ENCODE peak calls at places on chromosomes 7 and 10, in four cellular contexts. U, F, Z and Q are unnamed samples.

GRCh38 chr10:102988404-102989314 is 70.6 kb downstream of the CNNM2 start:
- DNase-seq in Z (peak; percentile 61), F (no peak), U (peak; percentile 97), Q (no peak)

GRCh38 chr7:158409120-158409519 is 178.5 kb downstream of the PTPRN2 start:
- DNase-seq in U (no peak), Z (no peak), F (no peak), Q (no peak)

GRCh38 chr10:29748109-29748650 is 113.4 kb upstream of the SVIL start:
- DNase-seq in F (no peak), U (no peak), Z (no peak), Q (no peak)

GRCh38 chr10:132065491-132066105 is at the start of gene JAKMIP3:
- DNase-seq in Z (no peak), F (peak; percentile 64), U (peak; percentile 72), Q (no peak)

GRCh38 chr10:34200355-34200901 is 614.7 kb downstream of the PARD3 start:
- DNase-seq in F (no peak), U (no peak), Z (no peak), Q (no peak)

GRCh38 chr7:66883716-66884115 is 37.3 kb upstream of the TMEM248 start:
- DNase-seq in F (no peak), U (no peak), Z (no peak), Q (no peak)

GRCh38 chr7:12888727-12889126 is 201.3 kb downstream of the ARL4A start:
- DNase-seq in F (no peak), Z (no peak), U (no peak), Q (no peak)

GRCh38 chr7:159310457-159311171 is 165.9 kb upstream of the VIPR2 start:
- DNase-seq in Z (peak; percentile 24), U (peak; percentile 83), F (no peak), Q (no peak)

GRCh38 chr10:34288634-34289033 is 526.5 kb downstream of the PARD3 start:
- DNase-seq in F (no peak), Z (no peak), U (no peak), Q (no peak)

GRCh38 chr7:47611045-47611511 is 29.2 kb upstream of the TNS3 start:
- DNase-seq in F (no peak), Z (no peak), U (peak; percentile 68), Q (no peak)

GRCh38 chr10:84685047-84685660 is 356.8 kb downstream of the CCSER2 start:
- DNase-seq in U (no peak), Z (no peak), F (no peak), Q (no peak)

GRCh38 chr10:4331150-4331549 is 494.9 kb upstream of the AKR1E2 start:
- DNase-seq in U (no peak), F (no peak), Z (no peak), Q (no peak)

GRCh38 chr7:27339478-27339877 is 96.9 kb downstream of the EVX1 start:
- DNase-seq in F (no peak), U (no peak), Z (no peak), Q (no peak)

GRCh38 chr10:3486346-3487065 is 298.5 kb downstream of the KLF6 start:
- DNase-seq in U (peak; percentile 20), F (peak; percentile 83), Z (no peak), Q (no peak)

GRCh38 chr10:132195366-132196075 is 8.8 kb downstream of the DPYSL4 start:
- DNase-seq in U (no peak), F (no peak), Z (no peak), Q (no peak)

GRCh38 chr10:115624448-115624847 is 531.3 kb downstream of the ATRNL1 start:
- DNase-seq in Z (no peak), F (no peak), U (peak; percentile 3), Q (no peak)

GRCh38 chr10:114356786-114357588 is 47.3 kb downstream of the AFAP1L2 start:
- DNase-seq in F (no peak), Z (no peak), U (no peak), Q (no peak)

GRCh38 chr10:109962247-109962646 is 38.9 kb upstream of the XPNPEP1 start:
- DNase-seq in U (no peak), Z (no peak), F (no peak), Q (no peak)

GRCh38 chr7:158672975-158673374 is 31.6 kb downstream of the NCAPG2 start:
- DNase-seq in U (no peak), Z (no peak), F (no peak), Q (no peak)

GRCh38 chr10:103153765-103154197 is 39.3 kb downstream of the NT5C2 start:
- DNase-seq in F (no peak), Z (no peak), U (peak; percentile 29), Q (no peak)

GRCh38 chr7:26100940-26101339 is 51.1 kb upstream of the NFE2L3 start:
- DNase-seq in F (no peak), Z (no peak), U (no peak), Q (no peak)

GRCh38 chr7:99679400-99680191 is at the start of gene CYP3A5:
- DNase-seq in F (no peak), U (no peak), Z (peak; percentile 44), Q (peak; percentile 23)
- TF ChIP-seq ELF4 in F (no peak), U (no peak), Z (no peak), Q (no peak)

GRCh38 chr7:2609001-2609411 is 22.8 kb upstream of the TTYH3 start:
- DNase-seq in F (peak; percentile 73), U (peak; percentile 62), Z (peak; percentile 73), Q (peak; percentile 52)
- TF ChIP-seq ELF4 in F (no peak), U (no peak), Z (no peak), Q (no peak)

DNA sequence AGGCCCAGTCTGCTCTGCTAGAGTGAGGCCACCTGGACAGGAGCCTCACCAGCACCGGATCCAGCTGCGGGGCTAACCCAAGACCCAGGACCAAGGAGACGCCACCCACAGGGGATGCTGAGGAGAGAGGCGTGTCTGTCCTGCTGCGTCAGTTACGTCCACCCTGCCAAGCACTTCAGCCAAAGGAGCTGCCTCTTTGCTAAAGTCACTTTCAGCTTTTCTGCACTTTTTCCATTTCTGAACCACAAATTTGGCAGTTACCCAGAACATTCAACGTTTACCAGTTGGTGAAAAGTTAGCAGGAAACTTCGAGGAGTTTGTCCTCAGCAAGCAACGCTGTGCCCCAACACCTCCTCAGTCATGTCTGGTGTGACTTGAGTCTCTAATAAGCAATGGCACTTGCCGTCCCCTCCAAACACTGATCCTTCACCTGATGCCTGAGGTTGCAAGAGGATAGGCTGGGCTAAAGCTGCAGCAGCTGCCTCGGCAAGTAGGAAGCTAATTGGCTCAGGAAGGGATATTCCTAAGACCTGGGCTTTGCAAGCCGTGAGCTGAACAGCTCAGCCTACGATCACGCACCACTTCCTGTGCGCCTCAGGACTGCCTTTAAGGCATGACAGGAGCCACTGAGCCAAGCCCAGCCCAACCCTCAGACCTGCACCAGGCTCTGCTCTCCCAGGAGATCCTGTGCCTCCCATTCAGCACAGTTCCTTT is 40.1 kb downstream of the KCNH2 start:
- DNase-seq in U (no peak), Z (no peak), F (no peak), Q (no peak)
- TF ChIP-seq ELF4 in U (no peak), Z (no peak), F (no peak), Q (no peak)

DNA sequence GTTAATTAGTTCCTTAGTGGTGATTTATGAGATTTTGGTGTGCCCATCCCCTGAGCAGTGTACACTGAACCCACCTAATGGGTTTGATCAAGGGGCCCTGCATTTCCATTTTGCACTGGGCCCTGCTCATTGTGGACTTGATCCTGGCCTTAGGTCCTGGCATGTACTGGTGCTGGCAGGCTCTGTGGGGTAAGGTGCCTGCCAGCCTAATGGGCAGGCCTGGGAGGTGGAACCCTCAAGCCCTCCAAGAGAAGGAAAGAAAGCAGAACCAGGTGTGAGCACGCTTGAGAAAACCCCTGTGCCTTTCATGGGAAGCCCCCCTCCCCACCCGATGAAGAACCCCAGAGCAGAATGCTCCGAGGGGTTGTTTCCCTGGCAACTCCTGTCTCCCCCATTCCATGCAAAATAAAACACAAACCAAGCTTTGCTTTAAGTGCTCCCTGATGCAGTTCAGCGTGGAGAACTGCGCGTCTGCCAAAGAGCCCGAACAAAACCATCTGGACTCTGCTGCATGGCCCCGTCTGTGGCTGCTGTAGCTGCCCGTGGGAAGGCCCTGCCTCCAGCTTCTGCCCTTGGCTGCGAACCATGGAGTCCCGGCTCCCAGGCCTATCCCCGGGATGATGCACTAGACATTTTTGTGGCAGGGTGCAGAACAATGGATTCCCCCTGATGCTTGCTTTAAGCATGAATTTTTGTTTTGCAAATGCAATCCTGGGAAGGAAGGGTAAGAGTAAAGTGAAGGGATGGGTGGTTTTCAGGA is 123.3 kb downstream of the PRPF18 start:
- DNase-seq in Z (no peak), F (no peak), U (no peak), Q (no peak)
- TF ChIP-seq ELF4 in Z (no peak), F (no peak), U (no peak), Q (no peak)

GRCh38 chr7:74379938-74380337 is 73.8 kb upstream of the GTF2IRD1 start:
- DNase-seq in F (no peak), Z (no peak), U (no peak), Q (no peak)
- TF ChIP-seq ELF4 in F (no peak), Z (no peak), U (no peak), Q (no peak)

GRCh38 chr7:142787034-142787768 is 16.4 kb downstream of the PRSS2 start:
- DNase-seq in U (no peak), F (no peak), Z (no peak), Q (no peak)

GRCh38 chr7:142782922-142783900 is 12.4 kb downstream of the PRSS2 start:
- DNase-seq in U (peak; percentile 83), Z (peak; percentile 94), F (peak; percentile 91), Q (peak; percentile 89)

GRCh38 chr7:142784096-142784495 is 13.3 kb downstream of the PRSS2 start:
- DNase-seq in F (no peak), Z (no peak), U (no peak), Q (no peak)

GRCh38 chr7:142787783-142788182 is 17.0 kb downstream of the PRSS2 start:
- DNase-seq in Z (no peak), F (no peak), U (no peak), Q (no peak)

DNA sequence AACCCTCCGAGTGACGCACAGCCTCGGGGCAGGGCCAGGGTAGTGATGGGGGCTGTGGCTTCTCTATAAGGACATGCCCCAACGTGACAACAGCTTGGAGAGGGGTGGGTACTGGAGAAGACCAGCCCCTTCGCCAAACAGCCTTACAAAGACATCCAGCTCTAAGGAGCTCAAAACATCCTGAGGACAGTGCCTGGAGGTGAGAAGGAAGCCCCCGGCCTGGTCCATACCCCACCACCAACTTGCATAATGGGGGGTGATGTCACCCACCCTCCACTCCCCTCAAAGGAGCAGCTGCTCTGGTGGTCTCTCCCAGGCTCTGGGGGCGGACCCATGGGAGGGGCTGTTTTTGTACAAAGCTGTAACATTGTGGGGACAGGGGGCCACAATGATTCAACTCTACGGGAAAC is 15.1 kb downstream of the PRSS2 start:
- DNase-seq in Z (no peak), U (no peak), F (no peak), Q (no peak)
- TF ChIP-seq ELF4 in Z (no peak), U (no peak), F (no peak), Q (no peak)

DNA sequence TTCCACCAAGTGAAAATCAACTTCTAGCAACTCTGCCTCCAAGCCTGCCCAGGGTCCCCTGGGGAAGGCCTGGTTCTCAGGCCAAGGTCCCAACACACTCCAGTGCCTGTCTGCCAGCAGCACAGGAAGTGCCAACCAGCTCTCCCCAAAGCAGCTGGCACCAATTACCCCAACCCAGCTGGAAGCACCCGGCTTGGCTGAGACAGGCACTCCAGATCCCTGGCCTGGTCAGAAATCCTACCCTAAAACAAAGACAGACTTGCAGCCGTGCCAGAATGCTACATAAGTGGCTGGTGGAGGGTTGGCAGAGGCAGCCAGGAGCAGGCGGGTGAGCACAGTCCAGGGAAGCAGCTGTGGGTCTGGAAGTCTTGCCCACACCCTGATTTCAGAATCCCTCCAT is 200.2 kb downstream of the LSM5 start:
- DNase-seq in F (no peak), U (no peak), Z (no peak), Q (no peak)
- TF ChIP-seq ELF4 in F (no peak), U (no peak), Z (no peak), Q (no peak)

GRCh38 chr7:137454169-137455166 is 110.9 kb upstream of the PTN start:
- DNase-seq in F (no peak), Z (peak; percentile 60), U (peak; percentile 24), Q (peak; percentile 46)
- TF ChIP-seq ELF4 in F (no peak), Z (no peak), U (no peak), Q (no peak)